ENCODE peak calls at places on chromosomes 3 and 15, in four cellular contexts. T, M, O and X are unnamed samples. For H3K4me1 and H3K36me3, the result is how much of the 10 kb centered on the place peaks cover.

GRCh38 chr15:62059108-62059817 is 984 bp downstream of the VPS13C start:
- DNase-seq in T (no peak), M (no peak), O (no peak), X (no peak)

GRCh38 chr3:140742116-140742515 is 64.3 kb downstream of the TRIM42 start:
- DNase-seq in T (no peak), M (no peak), O (no peak), X (no peak)

GRCh38 chr15:40787344-40787841 is 17.6 kb downstream of the C15orf62 start:
- DNase-seq in T (peak), M (peak), O (no peak), X (peak)

GRCh38 chr3:81788650-81789049 is 27.2 kb upstream of the GBE1 start:
- DNase-seq in T (no peak), M (no peak), O (no peak), X (no peak)

GRCh38 chr3:105672996-105673395 is 195.8 kb downstream of the CBLB start:
- DNase-seq in T (no peak), M (no peak), O (no peak), X (no peak)

GRCh38 chr15:89845305-89845893 is 30.7 kb upstream of the ANPEP start:
- DNase-seq in T (no peak), M (no peak), O (no peak), X (no peak)

GRCh38 chr15:70765504-70766281 is 2.3 kb upstream of the UACA start:
- DNase-seq in T (no peak), M (no peak), O (no peak), X (no peak)

GRCh38 chr15:27465213-27465612 is 494.2 kb downstream of the GABRG3 start:
- DNase-seq in T (no peak), M (no peak), O (no peak), X (no peak)

GRCh38 chr3:115280531-115280930 is 133.4 kb upstream of the ZBTB20 start:
- DNase-seq in T (no peak), M (no peak), O (no peak), X (no peak)

GRCh38 chr15:98803228-98804056 is 155.1 kb downstream of the IGF1R start:
- DNase-seq in T (no peak), M (peak), O (no peak), X (no peak)

GRCh38 chr3:57974796-57975388 is 33.3 kb upstream of the FLNB start:
- DNase-seq in T (no peak), M (peak), O (peak), X (no peak)

GRCh38 chr3:102085431-102086226 is 236.3 kb downstream of the NFKBIZ start:
- DNase-seq in T (no peak), M (no peak), O (no peak), X (no peak)

GRCh38 chr15:63340878-63341277 is 40.8 kb downstream of the CA12 start:
- DNase-seq in T (no peak), M (no peak), O (no peak), X (no peak)

GRCh38 chr3:71724584-71725278 is 471 bp downstream of the EIF4E3 start:
- DNase-seq in T (peak), M (peak), O (peak), X (peak)

GRCh38 chr3:77467702-77468407 is 428.0 kb downstream of the ROBO2 start:
- DNase-seq in T (no peak), M (no peak), O (no peak), X (no peak)

GRCh38 chr3:28743843-28744242 is 395.2 kb upstream of the AZI2 start:
- DNase-seq in T (no peak), M (peak), O (peak), X (no peak)

GRCh38 chr3:194182130-194182529 is 46.2 kb downstream of the HES1 start:
- DNase-seq in T (no peak), M (no peak), O (no peak), X (no peak)

GRCh38 chr3:27311400-27311799 is 57.8 kb downstream of the NEK10 start:
- DNase-seq in T (no peak), M (no peak), O (peak), X (no peak)

GRCh38 chr3:53243165-53243564 is 12.7 kb downstream of the TKT start:
- DNase-seq in T (no peak), M (no peak), O (peak), X (no peak)
- H3K4me1 ChIP-seq in T (under half), M (under half), O (under half), X (under half)

DNA sequence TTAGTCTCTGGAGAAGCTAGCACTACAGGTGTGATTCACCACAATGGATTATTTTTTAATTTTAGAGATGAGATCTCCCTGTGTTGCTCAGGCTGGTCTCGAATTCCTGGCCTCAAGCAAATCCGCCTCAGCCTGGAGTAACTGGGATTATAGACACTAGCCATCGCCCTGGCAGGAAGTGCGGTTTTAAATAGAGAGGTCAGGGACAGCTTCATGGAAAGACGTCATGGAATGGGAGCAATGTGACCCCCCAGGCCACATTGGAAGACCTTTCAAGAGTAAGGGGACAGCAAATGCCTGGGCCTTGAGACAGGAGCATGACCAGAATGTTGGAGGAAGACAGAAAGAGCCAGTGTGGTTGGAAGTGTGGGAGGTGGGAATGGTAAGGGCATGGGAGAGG is 2.2 kb upstream of the ISG20 start:
- DNase-seq in T (no peak), M (no peak), O (no peak), X (no peak)
- H3K4me3 ChIP-seq in T (no peak), M (no peak), O (no peak), X (no peak)

GRCh38 chr15:31379577-31379976 is 52.9 kb downstream of the KLF13 start:
- DNase-seq in T (no peak), M (no peak), O (no peak), X (no peak)
- H3K36me3 ChIP-seq in T (under half), M (under half), O (under half), X (under half)

GRCh38 chr15:67168694-67169093 is 85.8 kb downstream of the AAGAB start:
- DNase-seq in T (no peak), M (no peak), O (no peak), X (no peak)
- H3K4me1 ChIP-seq in T (under half), M (under half), O (under half), X (under half)

GRCh38 chr15:39582286-39582976 is 1.6 kb downstream of the THBS1 start:
- DNase-seq in T (peak), M (no peak), O (peak), X (peak)
- H3K4me3 ChIP-seq in T (no peak), M (peak), O (peak), X (peak)

DNA sequence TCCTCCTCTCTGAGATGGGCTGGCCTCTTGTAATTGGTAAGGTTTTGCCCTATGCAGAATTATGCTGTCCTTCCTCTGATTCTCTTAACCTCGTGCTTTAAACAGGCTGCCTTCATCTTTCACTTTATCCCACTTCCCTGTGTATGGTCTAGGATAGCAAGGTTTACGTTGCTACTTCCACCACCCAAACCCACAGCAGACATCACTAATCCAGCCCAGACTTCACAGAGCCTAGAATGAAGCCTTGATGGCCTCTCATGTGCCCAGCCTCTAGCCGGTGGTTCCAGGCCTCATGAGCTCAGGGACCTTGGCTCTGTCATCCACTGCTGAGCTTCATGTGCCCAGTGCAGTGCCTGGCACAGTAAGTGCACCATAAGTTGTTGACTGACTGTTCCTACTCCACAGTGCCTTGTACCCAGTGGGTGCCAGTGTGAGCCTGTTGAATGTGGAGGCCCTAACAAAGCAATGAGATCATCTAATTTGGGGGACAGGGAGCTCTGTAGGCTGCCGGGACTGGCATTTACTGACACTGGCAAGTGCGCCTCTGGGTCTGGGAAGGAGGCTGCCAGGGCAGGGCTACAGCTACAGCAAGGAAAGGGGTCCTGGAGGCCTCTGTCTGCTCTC is 12.5 kb downstream of the SLC6A6 start:
- DNase-seq in T (no peak), M (no peak), O (no peak), X (no peak)
- H3K36me3 ChIP-seq in T (under half), M (under half), O (half or more), X (under half)

GRCh38 chr3:5016218-5017161 is 37.3 kb downstream of the BHLHE40 start:
- DNase-seq in T (no peak), M (no peak), O (peak), X (peak)

GRCh38 chr3:5019411-5020261 is 40.4 kb downstream of the BHLHE40 start:
- DNase-seq in T (no peak), M (no peak), O (no peak), X (peak)

GRCh38 chr3:5015056-5015455 is 35.8 kb downstream of the BHLHE40 start:
- DNase-seq in T (no peak), M (no peak), O (no peak), X (no peak)

GRCh38 chr3:5020262-5020722 is 41.1 kb downstream of the BHLHE40 start:
- DNase-seq in T (no peak), M (no peak), O (no peak), X (no peak)

DNA sequence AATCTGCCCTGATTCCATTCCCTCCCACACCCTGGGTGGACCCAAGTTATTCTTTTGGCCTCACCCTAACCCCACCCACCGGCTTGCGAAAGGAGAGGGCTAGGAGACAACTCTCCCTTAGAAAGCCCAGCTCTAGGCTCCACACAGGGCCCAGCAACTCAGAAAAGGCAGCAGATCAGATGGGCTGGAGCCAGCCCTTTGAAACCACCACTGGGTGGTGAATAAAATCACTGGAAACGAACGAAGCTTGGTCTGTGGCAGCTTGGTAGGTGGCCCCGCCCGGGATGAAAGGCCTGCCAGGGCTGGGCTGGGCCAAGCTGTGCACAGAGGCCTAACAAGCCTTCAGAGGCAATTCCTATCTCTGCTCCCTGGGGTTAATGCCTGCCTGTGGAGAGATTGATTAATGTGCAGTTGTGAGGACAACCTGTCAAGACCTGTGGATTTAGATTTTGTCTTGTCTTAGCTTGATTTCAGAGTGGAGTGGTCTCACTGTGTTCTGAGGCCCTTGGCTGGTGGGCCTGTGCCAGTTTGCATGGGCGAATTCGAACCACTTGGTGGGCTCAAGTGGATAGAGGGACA is 38.8 kb downstream of the BHLHE40 start:
- DNase-seq in T (peak), M (no peak), O (no peak), X (peak)
- H3K4me1 ChIP-seq in T (under half), M (under half), O (half or more), X (under half)

GRCh38 chr15:58046467-58046866 is 19.0 kb downstream of the ALDH1A2 start:
- DNase-seq in T (no peak), M (no peak), O (no peak), X (no peak)

GRCh38 chr15:58048261-58048660 is 17.2 kb downstream of the ALDH1A2 start:
- DNase-seq in T (no peak), M (no peak), O (no peak), X (no peak)

GRCh38 chr15:58043192-58043903 is 22.2 kb downstream of the ALDH1A2 start:
- DNase-seq in T (no peak), M (peak), O (no peak), X (peak)

GRCh38 chr15:58049520-58050227 is 15.8 kb downstream of the ALDH1A2 start:
- DNase-seq in T (no peak), M (no peak), O (no peak), X (no peak)

DNA sequence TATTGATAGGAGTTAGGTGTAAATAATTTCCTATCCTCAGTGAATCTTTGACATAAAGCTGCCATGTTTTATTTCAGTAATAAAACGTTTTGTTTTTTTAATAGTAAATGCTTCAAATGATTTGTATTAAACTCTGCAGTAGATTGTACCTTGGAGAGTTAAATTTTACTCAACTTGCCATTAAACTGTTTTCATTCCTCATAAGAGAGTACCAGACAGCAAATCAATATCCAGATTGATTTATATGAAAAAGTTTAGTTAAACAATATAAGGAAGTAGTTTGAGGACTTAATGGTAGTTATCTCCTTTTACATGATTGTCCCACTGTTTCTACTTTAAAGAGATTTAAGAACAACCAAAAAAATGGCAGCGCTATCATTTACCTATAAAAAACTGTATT is 18.4 kb downstream of the ALDH1A2 start:
- DNase-seq in T (no peak), M (no peak), O (no peak), X (no peak)
- H3K4me3 ChIP-seq in T (no peak), M (no peak), O (no peak), X (no peak)

GRCh38 chr3:9820543-9820942 is 10.5 kb downstream of the TTLL3 start:
- DNase-seq in T (no peak), M (no peak), O (no peak), X (no peak)

GRCh38 chr3:9818666-9819335 is 8.7 kb downstream of the TTLL3 start:
- DNase-seq in T (peak), M (no peak), O (no peak), X (no peak)

GRCh38 chr3:9817437-9817836 is 7.4 kb downstream of the TTLL3 start:
- DNase-seq in T (peak), M (no peak), O (no peak), X (no peak)

GRCh38 chr3:9812870-9813483 is 2.9 kb downstream of the TTLL3 start:
- DNase-seq in T (peak), M (no peak), O (no peak), X (no peak)

DNA sequence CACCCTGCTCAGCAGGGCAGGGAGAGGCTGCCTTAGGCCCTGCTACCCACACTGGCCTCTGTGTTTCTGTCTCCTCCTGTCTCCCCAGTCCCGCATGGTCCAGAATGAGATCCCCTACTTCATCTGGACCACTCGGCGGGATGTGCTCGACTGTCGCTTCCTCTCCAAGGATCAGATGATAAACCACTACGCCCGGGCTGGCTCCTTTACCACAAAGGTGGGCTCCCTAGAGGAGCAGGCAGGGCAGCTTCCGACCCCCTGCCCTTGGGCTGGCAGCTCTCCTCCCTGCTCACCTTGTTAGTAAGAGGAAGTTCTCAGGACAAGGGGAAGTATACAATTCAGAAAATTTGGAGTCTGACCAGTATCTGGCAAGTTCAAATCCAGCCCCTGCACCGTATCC is 5.9 kb downstream of the TTLL3 start:
- DNase-seq in T (peak), M (no peak), O (no peak), X (no peak)
- H3K36me3 ChIP-seq in T (under half), M (under half), O (under half), X (under half)